ENCODE peak calls at places on chromosomes 12 and 14, in four cellular contexts. One of them, this sample, is unnamed.
A peak's percentile ranks its signal among the peaks of the same experiment; 100 is the strongest.

GRCh38 chr14:51828017-51828797 is 32.2 kb upstream of the GNG2 start:
- DNase-seq in right lobe of liver: peak; percentile 59
- DNase-seq in nephron progenitor cell: no peak
- DNase-seq in PC-3: peak; percentile 94
- DNase-seq in this sample: no peak

GRCh38 chr12:91155990-91156389 is 26.6 kb downstream of the DCN start:
- DNase-seq in right lobe of liver: no peak
- DNase-seq in nephron progenitor cell: no peak
- DNase-seq in PC-3: no peak
- DNase-seq in this sample: peak; percentile 24

GRCh38 chr12:114692558-114693531 is 8.9 kb upstream of the TBX3 start:
- DNase-seq in right lobe of liver: no peak
- DNase-seq in nephron progenitor cell: no peak
- DNase-seq in PC-3: peak; percentile 72
- DNase-seq in this sample: peak; percentile 68

GRCh38 chr12:112927925-112928324 is 10.3 kb upstream of the OAS3 start:
- DNase-seq in right lobe of liver: no peak
- DNase-seq in nephron progenitor cell: no peak
- DNase-seq in PC-3: no peak
- DNase-seq in this sample: no peak

GRCh38 chr12:103680591-103681065 is 93.6 kb downstream of the STAB2 start:
- DNase-seq in right lobe of liver: no peak
- DNase-seq in nephron progenitor cell: no peak
- DNase-seq in PC-3: no peak
- DNase-seq in this sample: no peak

GRCh38 chr12:124766745-124767074 is 97.0 kb downstream of the SCARB1 start:
- DNase-seq in right lobe of liver: no peak
- DNase-seq in nephron progenitor cell: no peak
- DNase-seq in PC-3: no peak
- DNase-seq in this sample: no peak

GRCh38 chr14:74141703-74142102 is 56.9 kb downstream of the LIN52 start:
- DNase-seq in right lobe of liver: no peak
- DNase-seq in nephron progenitor cell: no peak
- DNase-seq in PC-3: no peak
- DNase-seq in this sample: no peak

GRCh38 chr14:67418368-67419174 is 6.6 kb upstream of the PLEK2 start:
- DNase-seq in right lobe of liver: no peak
- DNase-seq in nephron progenitor cell: no peak
- DNase-seq in PC-3: peak; percentile 75
- DNase-seq in this sample: no peak

GRCh38 chr12:124490584-124491305 is 76.7 kb downstream of the NCOR2 start:
- DNase-seq in right lobe of liver: peak; percentile 94
- DNase-seq in nephron progenitor cell: no peak
- DNase-seq in PC-3: no peak
- DNase-seq in this sample: no peak

GRCh38 chr14:51825926-51826325 is 34.5 kb upstream of the GNG2 start:
- DNase-seq in right lobe of liver: no peak
- DNase-seq in nephron progenitor cell: no peak
- DNase-seq in PC-3: no peak
- DNase-seq in this sample: no peak

GRCh38 chr12:94867066-94867855 is 136.2 kb downstream of the NDUFA12 start:
- DNase-seq in right lobe of liver: no peak
- DNase-seq in nephron progenitor cell: no peak
- DNase-seq in PC-3: no peak
- DNase-seq in this sample: no peak

GRCh38 chr12:52082988-52083637 is 3.6 kb downstream of the SMIM41 start:
- DNase-seq in right lobe of liver: no peak
- DNase-seq in nephron progenitor cell: peak; percentile 82
- DNase-seq in PC-3: peak; percentile 65
- DNase-seq in this sample: peak; percentile 78

GRCh38 chr12:130878193-130879185 is 6.6 kb downstream of the RAN start:
- DNase-seq in right lobe of liver: no peak
- DNase-seq in nephron progenitor cell: no peak
- DNase-seq in PC-3: no peak
- DNase-seq in this sample: peak; percentile 19

GRCh38 chr14:71438684-71439083 is 493.5 kb upstream of the RGS6 start:
- DNase-seq in right lobe of liver: no peak
- DNase-seq in nephron progenitor cell: no peak
- DNase-seq in PC-3: peak; percentile 9
- DNase-seq in this sample: no peak

GRCh38 chr12:76142305-76142704 is 57.8 kb upstream of the NAP1L1 start:
- DNase-seq in right lobe of liver: no peak
- DNase-seq in nephron progenitor cell: no peak
- DNase-seq in PC-3: no peak
- DNase-seq in this sample: no peak

GRCh38 chr14:92690171-92691011 is 58.0 kb downstream of the LGMN start:
- DNase-seq in right lobe of liver: peak; percentile 64
- DNase-seq in nephron progenitor cell: peak; percentile 36
- DNase-seq in PC-3: peak; percentile 83
- DNase-seq in this sample: peak; percentile 33

GRCh38 chr14:97299661-97300060 is 502.5 kb downstream of the VRK1 start:
- DNase-seq in right lobe of liver: no peak
- DNase-seq in nephron progenitor cell: peak; percentile 8
- DNase-seq in PC-3: no peak
- DNase-seq in this sample: peak; percentile 50

GRCh38 chr12:51626115-51626514 is 35.1 kb downstream of the SCN8A start:
- DNase-seq in right lobe of liver: no peak
- DNase-seq in nephron progenitor cell: no peak
- DNase-seq in PC-3: no peak
- DNase-seq in this sample: no peak

GRCh38 chr14:102323102-102323501 is 3.6 kb downstream of the ZNF839 start:
- DNase-seq in right lobe of liver: peak; percentile 77
- DNase-seq in nephron progenitor cell: no peak
- DNase-seq in PC-3: peak; percentile 84
- DNase-seq in this sample: peak; percentile 74

GRCh38 chr12:93302331-93303229 is 75.1 kb upstream of the NUDT4 start:
- DNase-seq in right lobe of liver: no peak
- DNase-seq in nephron progenitor cell: no peak
- DNase-seq in PC-3: no peak
- DNase-seq in this sample: no peak

GRCh38 chr12:131121705-131122405 is 168.1 kb downstream of the ADGRD1 start:
- DNase-seq in right lobe of liver: no peak
- DNase-seq in nephron progenitor cell: no peak
- DNase-seq in PC-3: no peak
- DNase-seq in this sample: no peak

GRCh38 chr14:92314182-92314581 is 8.8 kb upstream of the SLC24A4 start:
- DNase-seq in right lobe of liver: no peak
- DNase-seq in nephron progenitor cell: no peak
- DNase-seq in PC-3: no peak
- DNase-seq in this sample: no peak

GRCh38 chr12:89160716-89161123 is 191.6 kb downstream of the DUSP6 start:
- DNase-seq in right lobe of liver: peak; percentile 53
- DNase-seq in nephron progenitor cell: no peak
- DNase-seq in PC-3: peak; percentile 89
- DNase-seq in this sample: no peak

GRCh38 chr14:92660571-92660970 is 87.9 kb downstream of the LGMN start:
- DNase-seq in right lobe of liver: peak; percentile 34
- DNase-seq in nephron progenitor cell: no peak
- DNase-seq in PC-3: no peak
- DNase-seq in this sample: no peak

GRCh38 chr12:106982229-106982628 is 4.7 kb downstream of the MTERF2 start:
- DNase-seq in right lobe of liver: no peak
- DNase-seq in nephron progenitor cell: no peak
- DNase-seq in PC-3: no peak
- DNase-seq in this sample: no peak

GRCh38 chr12:76588881-76589565 is 29.5 kb upstream of the OSBPL8 start:
- DNase-seq in right lobe of liver: no peak
- DNase-seq in nephron progenitor cell: no peak
- DNase-seq in PC-3: no peak
- DNase-seq in this sample: no peak

GRCh38 chr12:124321040-124321481 is 26.2 kb downstream of the RFLNA start:
- DNase-seq in right lobe of liver: peak; percentile 72
- DNase-seq in nephron progenitor cell: peak; percentile 82
- DNase-seq in PC-3: peak; percentile 81
- DNase-seq in this sample: peak; percentile 78

GRCh38 chr12:26122681-26123481 is 2.0 kb downstream of the BHLHE41 start:
- DNase-seq in right lobe of liver: peak; percentile 59
- DNase-seq in nephron progenitor cell: peak; percentile 73
- DNase-seq in PC-3: peak; percentile 74
- DNase-seq in this sample: peak; percentile 61

GRCh38 chr14:71206766-71207371 is 299.6 kb downstream of the PCNX1 start:
- DNase-seq in right lobe of liver: no peak
- DNase-seq in nephron progenitor cell: no peak
- DNase-seq in PC-3: peak; percentile 85
- DNase-seq in this sample: no peak

DNA sequence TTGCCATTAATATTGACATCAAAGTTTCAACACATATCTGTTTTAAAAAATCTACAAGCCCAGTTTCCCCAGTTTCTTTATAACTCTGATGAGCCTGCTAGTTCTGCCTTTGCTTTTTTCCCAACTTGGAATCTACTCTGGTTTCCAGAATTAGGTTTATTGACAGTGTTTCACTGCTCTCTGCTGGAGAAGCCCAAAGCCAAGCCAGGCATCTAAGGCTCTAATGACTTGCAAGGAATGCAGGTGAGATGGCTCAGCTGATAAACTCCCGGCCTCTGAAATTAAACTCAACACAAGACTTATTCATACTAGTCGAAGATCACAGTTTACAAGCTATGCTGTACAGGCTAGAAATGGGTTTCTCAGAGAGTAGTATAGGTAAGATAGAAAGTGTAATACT is 54.3 kb downstream of the HMGA2 start:
- DNase-seq in right lobe of liver: no peak
- DNase-seq in nephron progenitor cell: no peak
- DNase-seq in PC-3: peak; percentile 59
- DNase-seq in this sample: peak; percentile 76
- TF ChIP-seq CTCF in right lobe of liver: no peak
- TF ChIP-seq CTCF in nephron progenitor cell: no peak
- TF ChIP-seq CTCF in PC-3: peak; percentile 43
- TF ChIP-seq CTCF in this sample: peak; percentile 60

GRCh38 chr12:127716181-127716580 is 550.8 kb upstream of the TMEM132C start:
- DNase-seq in right lobe of liver: no peak
- DNase-seq in nephron progenitor cell: no peak
- DNase-seq in PC-3: no peak
- DNase-seq in this sample: no peak

GRCh38 chr12:127712561-127712960 is 554.4 kb upstream of the TMEM132C start:
- DNase-seq in right lobe of liver: no peak
- DNase-seq in nephron progenitor cell: no peak
- DNase-seq in PC-3: no peak
- DNase-seq in this sample: no peak

DNA sequence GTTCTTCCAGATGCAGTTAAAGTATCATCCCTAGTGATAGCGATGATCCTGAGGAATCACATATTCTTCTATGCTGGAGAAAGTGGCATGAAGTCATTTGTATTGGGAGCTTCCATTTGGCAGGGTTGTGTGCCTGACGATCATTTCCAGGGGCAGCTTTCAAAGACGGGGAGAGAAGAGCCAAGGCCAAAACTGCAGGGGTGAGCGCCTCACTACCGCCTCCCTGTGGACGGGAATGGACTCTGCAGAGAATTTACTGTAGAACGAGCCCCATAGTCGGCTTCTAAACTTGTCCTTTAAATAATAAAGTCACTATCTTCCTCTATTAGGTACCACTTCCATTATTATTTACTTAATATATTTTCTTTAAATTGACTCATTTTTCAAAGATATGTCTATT is 555.9 kb upstream of the TMEM132C start:
- DNase-seq in right lobe of liver: no peak
- DNase-seq in nephron progenitor cell: no peak
- DNase-seq in PC-3: no peak
- DNase-seq in this sample: peak; percentile 37
- TF ChIP-seq CTCF in right lobe of liver: no peak
- TF ChIP-seq CTCF in nephron progenitor cell: peak; percentile 41
- TF ChIP-seq CTCF in PC-3: peak; percentile 77
- TF ChIP-seq CTCF in this sample: peak; percentile 67

GRCh38 chr14:29926701-29927595 is 699 bp downstream of the PRKD1 start:
- DNase-seq in right lobe of liver: peak; percentile 67
- DNase-seq in nephron progenitor cell: peak; percentile 67
- DNase-seq in PC-3: peak; percentile 53
- DNase-seq in this sample: peak; percentile 55
- TF ChIP-seq CTCF in right lobe of liver: peak; percentile 19
- TF ChIP-seq CTCF in nephron progenitor cell: no peak
- TF ChIP-seq CTCF in PC-3: no peak
- TF ChIP-seq CTCF in this sample: no peak

GRCh38 chr12:49089831-49090773 is 4.5 kb downstream of the DHH start:
- DNase-seq in right lobe of liver: no peak
- DNase-seq in nephron progenitor cell: peak; percentile 56
- DNase-seq in PC-3: peak; percentile 35
- DNase-seq in this sample: peak; percentile 64
- TF ChIP-seq CTCF in right lobe of liver: no peak
- TF ChIP-seq CTCF in nephron progenitor cell: peak; percentile 12
- TF ChIP-seq CTCF in PC-3: peak; percentile 41
- TF ChIP-seq CTCF in this sample: peak; percentile 42

GRCh38 chr12:67651380-67651695 is 2.8 kb downstream of the DYRK2 start:
- DNase-seq in right lobe of liver: no peak
- DNase-seq in nephron progenitor cell: no peak
- DNase-seq in PC-3: peak; percentile 49
- DNase-seq in this sample: peak; percentile 43
- TF ChIP-seq CTCF in right lobe of liver: no peak
- TF ChIP-seq CTCF in nephron progenitor cell: no peak
- TF ChIP-seq CTCF in PC-3: peak; percentile 50
- TF ChIP-seq CTCF in this sample: no peak

GRCh38 chr12:47410383-47410782 is 295.4 kb downstream of the RPAP3 start:
- DNase-seq in right lobe of liver: no peak
- DNase-seq in nephron progenitor cell: no peak
- DNase-seq in PC-3: no peak
- DNase-seq in this sample: no peak

GRCh38 chr12:47410862-47411261 is 295.0 kb downstream of the RPAP3 start:
- DNase-seq in right lobe of liver: no peak
- DNase-seq in nephron progenitor cell: no peak
- DNase-seq in PC-3: no peak
- DNase-seq in this sample: no peak

GRCh38 chr12:47407730-47408129 is 298.1 kb downstream of the RPAP3 start:
- DNase-seq in right lobe of liver: no peak
- DNase-seq in nephron progenitor cell: no peak
- DNase-seq in PC-3: no peak
- DNase-seq in this sample: no peak

GRCh38 chr12:47409310-47409709 is 296.5 kb downstream of the RPAP3 start:
- DNase-seq in right lobe of liver: no peak
- DNase-seq in nephron progenitor cell: no peak
- DNase-seq in PC-3: no peak
- DNase-seq in this sample: no peak

DNA sequence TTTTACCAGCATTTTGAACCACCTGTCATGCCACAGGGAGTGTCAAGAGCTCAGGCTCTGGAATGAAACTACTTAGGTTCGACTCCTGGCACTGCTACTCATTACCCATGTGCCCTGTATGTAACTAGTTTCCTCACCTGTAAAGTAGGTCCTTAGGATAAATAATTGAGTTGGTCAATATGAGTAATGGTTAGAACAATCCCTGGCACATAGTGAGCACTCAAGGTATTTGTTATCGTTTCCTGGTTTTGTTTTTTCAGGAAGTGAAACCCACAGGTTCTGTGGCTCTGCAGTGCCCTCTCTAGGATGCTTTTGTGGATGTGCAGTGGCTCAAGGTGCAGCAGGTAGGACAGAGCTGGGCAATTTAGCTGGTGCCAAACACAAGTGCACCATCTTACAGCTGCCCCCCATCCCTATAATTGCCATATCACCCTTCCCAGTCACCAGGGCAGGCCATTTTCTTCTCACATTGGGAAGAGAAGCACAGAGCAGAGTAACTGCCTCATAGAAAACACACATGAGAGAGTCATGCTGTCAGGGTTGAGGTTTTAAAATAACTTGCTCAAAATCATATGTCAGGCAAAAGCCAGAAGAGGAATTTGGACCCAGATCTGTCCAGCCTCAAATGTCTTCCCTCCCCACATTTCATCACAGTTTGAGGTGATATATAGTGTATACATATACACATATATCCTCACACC is 297.5 kb downstream of the RPAP3 start:
- DNase-seq in right lobe of liver: no peak
- DNase-seq in nephron progenitor cell: no peak
- DNase-seq in PC-3: peak; percentile 83
- DNase-seq in this sample: peak; percentile 71
- TF ChIP-seq CTCF in right lobe of liver: no peak
- TF ChIP-seq CTCF in nephron progenitor cell: no peak
- TF ChIP-seq CTCF in PC-3: peak; percentile 85
- TF ChIP-seq CTCF in this sample: peak; percentile 68

GRCh38 chr12:12786716-12787601 is 1.5 kb downstream of the APOLD1 start:
- DNase-seq in right lobe of liver: peak; percentile 90
- DNase-seq in nephron progenitor cell: peak; percentile 59
- DNase-seq in PC-3: peak; percentile 77
- DNase-seq in this sample: peak; percentile 86
- TF ChIP-seq CTCF in right lobe of liver: no peak
- TF ChIP-seq CTCF in nephron progenitor cell: no peak
- TF ChIP-seq CTCF in PC-3: no peak
- TF ChIP-seq CTCF in this sample: no peak

This sample was measured in GM23338.